ENCODE peak calls at places on chromosomes 13 and 19, in six cellular contexts. D is stimulated activated CD8-positive, alpha-beta memory T cell treated with anti-CD3 and anti-CD28 coated beads, Interleukin-2, amount 100 ng/mL, for 48 hours; N is non-pigmented ciliary epithelial cell; A is mesenteric fat pad; O is nucleus accumbens; U is kidney tubule cell. W is an unnamed sample.

GRCh38 chr13:98482476-98483444 is 94.1 kb downstream of the STK24 start:
- DNase-seq in A (peak), U (peak), D (no peak), N (no peak), O (peak), W (no peak)

GRCh38 chr19:27744926-27745844 is 1467.8 kb downstream of the UQCRFS1 start:
- DNase-seq in U (no peak), O (no peak), A (peak), N (no peak), D (no peak), W (no peak)

GRCh38 chr13:26062853-26063444 is 11.1 kb upstream of the SHISA2 start:
- DNase-seq in U (peak), O (peak), N (no peak), D (no peak), A (no peak), W (peak)

GRCh38 chr13:23902975-23903905 is 5.9 kb upstream of the C1QTNF9B start:
- DNase-seq in N (no peak), D (no peak), A (no peak), U (no peak), O (no peak), W (no peak)

GRCh38 chr19:11381535-11382369 is 2.4 kb downstream of the EPOR start:
- DNase-seq in O (peak), N (no peak), A (no peak), U (peak), D (peak), W (peak)

GRCh38 chr13:33108620-33109019 is 92.4 kb downstream of the KL start:
- DNase-seq in O (no peak), D (no peak), U (no peak), N (no peak), A (no peak), W (no peak)

GRCh38 chr13:73607489-73608156 is 526.6 kb downstream of the KLF12 start:
- DNase-seq in U (peak), O (no peak), D (no peak), N (no peak), A (no peak), W (no peak)

GRCh38 chr13:24035411-24035810 is 125.1 kb upstream of the SPATA13 start:
- DNase-seq in U (no peak), O (no peak), D (no peak), A (no peak), N (no peak), W (no peak)

GRCh38 chr13:32587014-32587773 is 942 bp downstream of the PDS5B start:
- DNase-seq in N (no peak), U (peak), A (peak), D (peak), O (peak), W (peak)

GRCh38 chr13:30170569-30170968 is 136.8 kb downstream of the KATNAL1 start:
- DNase-seq in U (no peak), D (no peak), N (no peak), A (no peak), O (no peak), W (no peak)

GRCh38 chr19:10691883-10692282 is 9.4 kb upstream of the QTRT1 start:
- DNase-seq in N (no peak), D (no peak), U (no peak), A (no peak), O (no peak), W (no peak)

GRCh38 chr19:15696654-15697194 is 23.8 kb downstream of the CYP4F12 start:
- DNase-seq in D (no peak), N (no peak), O (no peak), U (no peak), A (no peak), W (no peak)

GRCh38 chr13:63208811-63209210 is 1793.2 kb upstream of the PCDH20 start:
- DNase-seq in U (peak), O (no peak), N (no peak), D (no peak), A (no peak), W (no peak)

GRCh38 chr13:112256716-112257497 is 119.2 kb upstream of the SPACA7 start:
- DNase-seq in D (no peak), U (no peak), A (no peak), O (no peak), N (no peak), W (no peak)

GRCh38 chr13:91482427-91482826 is 84.0 kb downstream of the GPC5 start:
- DNase-seq in U (peak), O (no peak), A (no peak), N (peak), D (no peak), W (no peak)

GRCh38 chr13:30033681-30034447 is 183.4 kb upstream of the UBL3 start:
- DNase-seq in O (no peak), N (peak), U (peak), A (no peak), D (no peak), W (no peak)

GRCh38 chr13:28313579-28313978 is 175.2 kb downstream of the PAN3 start:
- DNase-seq in O (no peak), A (no peak), N (no peak), D (no peak), U (peak), W (peak)

GRCh38 chr13:75550159-75550567 is 572 bp downstream of the UCHL3 start:
- DNase-seq in U (peak), A (no peak), O (no peak), N (no peak), D (peak), W (peak)

W was measured in activated CD8-positive, alpha-beta T cell treated with anti-CD3 and anti-CD28 coated beads, Interleukin-2, amount 10 ng/mL, durations not matched to agents 7 days and 5 days.